ENCODE peak calls at places on chromosomes 4 and X, in four cellular contexts. Y is ACHN, B is HCEC 1CT, R is hepatic stellate cell. I is an unnamed sample.

GRCh38 chr4:15182600-15183222 is 180.4 kb downstream of the CPEB2 start:
- DNase-seq in Y (no peak), B (peak; percentile 21), R (no peak), I (no peak)

GRCh38 chr4:88533088-88533790 is 9.7 kb upstream of the PYURF start:
- DNase-seq in Y (no peak), B (peak; percentile 64), R (no peak), I (no peak)

GRCh38 chr4:76459291-76459723 is 24.3 kb downstream of the SHROOM3 start:
- DNase-seq in Y (peak; percentile 90), B (no peak), R (no peak), I (no peak)

GRCh38 chr4:22238742-22239141 is 277.1 kb downstream of the ADGRA3 start:
- DNase-seq in Y (peak; percentile 14), B (peak; percentile 6), R (no peak), I (no peak)

GRCh38 chr4:119493419-119493818 is 135.2 kb downstream of the PDE5A start:
- DNase-seq in Y (peak; percentile 33), B (no peak), R (no peak), I (no peak)

GRCh38 chr4:57043304-57044251 is 64.9 kb downstream of the POLR2B start:
- DNase-seq in Y (no peak), B (no peak), R (no peak), I (no peak)

GRCh38 chrX:76919761-76920160 is 492.3 kb downstream of the MAGEE1 start:
- DNase-seq in Y (no peak), B (no peak), R (no peak), I (no peak)

GRCh38 chrX:49291615-49292337 is 11.7 kb upstream of the GAGE10 start:
- DNase-seq in Y (peak; percentile 46), B (peak; percentile 17), R (peak; percentile 31), I (peak; percentile 21)

GRCh38 chrX:14963447-14964236 is 90.4 kb downstream of the MOSPD2 start:
- DNase-seq in Y (peak; percentile 10), B (peak; percentile 31), R (no peak), I (peak; percentile 3)

GRCh38 chr4:17544831-17545234 is 29.9 kb downstream of the CLRN2 start:
- DNase-seq in Y (no peak), B (no peak), R (no peak), I (no peak)

GRCh38 chrX:68018248-68019203 is 414.8 kb downstream of the OPHN1 start:
- DNase-seq in Y (peak; percentile 20), B (peak; percentile 32), R (peak; percentile 11), I (peak; percentile 37)

GRCh38 chr4:152927737-152928136 is 8.4 kb upstream of the FHDC1 start:
- DNase-seq in Y (no peak), B (no peak), R (no peak), I (no peak)

GRCh38 chrX:125132274-125132673 is 187.4 kb upstream of the TEX13C start:
- DNase-seq in Y (peak; percentile 24), B (no peak), R (no peak), I (peak; percentile 37)

GRCh38 chr4:163048447-163048846 is 118.2 kb downstream of the NAF1 start:
- DNase-seq in Y (peak; percentile 33), B (peak; percentile 4), R (peak; percentile 18), I (peak; percentile 31)

GRCh38 chrX:13387656-13388421 is 68.0 kb upstream of the ATXN3L start:
- DNase-seq in Y (no peak), B (peak; percentile 39), R (no peak), I (no peak)

GRCh38 chr4:112082954-112083586 is 62.2 kb upstream of the FAM241A start:
- DNase-seq in Y (peak; percentile 60), B (peak; percentile 85), R (peak; percentile 24), I (peak; percentile 90)

GRCh38 chrX:1330605-1331004 is 6.0 kb upstream of the IL3RA start:
- DNase-seq in Y (no peak), B (no peak), R (no peak), I (no peak)

GRCh38 chr4:62901101-62901500 is 1508.1 kb downstream of the TECRL start:
- DNase-seq in Y (no peak), B (no peak), R (no peak), I (peak; percentile 2)

GRCh38 chrX:8873956-8874355 is 72.8 kb upstream of the FAM9A start:
- DNase-seq in Y (no peak), B (no peak), R (no peak), I (no peak)

GRCh38 chr4:177041356-177041755 is 248.6 kb upstream of the VEGFC start:
- DNase-seq in Y (no peak), B (no peak), R (no peak), I (no peak)

GRCh38 chr4:173014113-173014558 is 154.5 kb upstream of the GALNT7 start:
- DNase-seq in Y (peak; percentile 66), B (peak; percentile 62), R (peak; percentile 63), I (peak; percentile 50)

I was measured in A549.